ENCODE peak calls at places on chromosomes 7 and 10, in ten cellular contexts. S, L, Q, Z, W, Y, T, O, H and X are unnamed samples.

GRCh38 chr7:17939670-17940301 is 508 bp downstream of the SNX13 start:
- DNase-seq in S (peak), L (no peak), Q (peak), Z (no peak), W (peak), Y (peak), T (no peak), O (peak), H (peak), X (peak)

GRCh38 chr10:74103560-74104248 is 46.9 kb downstream of the AP3M1 start:
- DNase-seq in S (peak), L (no peak), Q (no peak), Z (no peak), W (no peak), Y (no peak), T (no peak), O (peak), H (peak), X (peak)

GRCh38 chr10:78776746-78777145 is 292.0 kb upstream of the ZMIZ1 start:
- DNase-seq in S (no peak), L (no peak), Q (peak), Z (no peak), W (no peak), Y (no peak), T (no peak), O (no peak), H (no peak), X (no peak)

GRCh38 chr10:93630609-93631320 is 18.4 kb downstream of the PDE6C start:
- DNase-seq in S (no peak), L (no peak), Q (no peak), Z (no peak), W (no peak), Y (no peak), T (no peak), O (no peak), H (no peak), X (no peak)

GRCh38 chr7:13327669-13328068 is 640.2 kb downstream of the ARL4A start:
- DNase-seq in S (no peak), L (peak), Q (no peak), Z (no peak), W (no peak), Y (no peak), T (peak), O (peak), H (no peak), X (no peak)

GRCh38 chr10:59126992-59127391 is 49.5 kb upstream of the PHYHIPL start:
- DNase-seq in S (no peak), L (no peak), Q (no peak), Z (no peak), W (no peak), Y (no peak), T (no peak), O (no peak), H (no peak), X (no peak)

GRCh38 chr7:39300276-39300675 is 265.9 kb upstream of the YAE1 start:
- DNase-seq in S (no peak), L (no peak), Q (peak), Z (no peak), W (no peak), Y (peak), T (no peak), O (no peak), H (no peak), X (no peak)

GRCh38 chr7:146654048-146654447 is 537.4 kb downstream of the CNTNAP2 start:
- DNase-seq in S (no peak), L (no peak), Q (no peak), Z (no peak), W (no peak), Y (no peak), T (no peak), O (no peak), H (no peak), X (no peak)

GRCh38 chr7:104530243-104530642 is 201.8 kb downstream of the LHFPL3 start:
- DNase-seq in S (no peak), L (no peak), Q (no peak), Z (no peak), W (no peak), Y (no peak), T (no peak), O (no peak), H (no peak), X (no peak)

GRCh38 chr7:140358024-140358770 is 40.1 kb downstream of the SLC37A3 start:
- DNase-seq in S (no peak), L (no peak), Q (no peak), Z (no peak), W (no peak), Y (no peak), T (no peak), O (no peak), H (no peak), X (no peak)

GRCh38 chr7:43265139-43265538 is 152.7 kb downstream of the HECW1 start:
- DNase-seq in S (no peak), L (no peak), Q (no peak), Z (no peak), W (no peak), Y (no peak), T (no peak), O (no peak), H (no peak), X (no peak)

GRCh38 chr7:129578829-129579228 is 32.7 kb upstream of the NRF1 start:
- DNase-seq in S (no peak), L (no peak), Q (no peak), Z (no peak), W (no peak), Y (no peak), T (no peak), O (no peak), H (no peak), X (no peak)

GRCh38 chr10:72010234-72010992 is 46.2 kb downstream of the CHST3 start:
- DNase-seq in S (no peak), L (no peak), Q (no peak), Z (no peak), W (no peak), Y (no peak), T (no peak), O (peak), H (no peak), X (no peak)

GRCh38 chr7:111752022-111752582 is 189.8 kb upstream of the IMMP2L start:
- DNase-seq in S (peak), L (no peak), Q (peak), Z (no peak), W (peak), Y (peak), T (no peak), O (peak), H (peak), X (peak)

GRCh38 chr7:138370956-138371355 is 89.1 kb upstream of the TRIM24 start:
- DNase-seq in S (no peak), L (no peak), Q (no peak), Z (no peak), W (no peak), Y (no peak), T (no peak), O (no peak), H (no peak), X (no peak)

GRCh38 chr7:36264123-36264916 is 111.3 kb downstream of the EEPD1 start:
- DNase-seq in S (peak), L (no peak), Q (peak), Z (no peak), W (no peak), Y (peak), T (no peak), O (peak), H (no peak), X (peak)

GRCh38 chr10:119667562-119668328 is 16.6 kb downstream of the BAG3 start:
- DNase-seq in S (no peak), L (peak), Q (no peak), Z (peak), W (peak), Y (peak), T (peak), O (peak), H (peak), X (no peak)

GRCh38 chr7:27101188-27101905 is 1.1 kb downstream of the HOXA2 start:
- DNase-seq in S (no peak), L (peak), Q (no peak), Z (no peak), W (no peak), Y (no peak), T (no peak), O (peak), H (no peak), X (no peak)

GRCh38 chr10:122525788-122526187 is 34.8 kb upstream of the DMBT1 start:
- DNase-seq in S (no peak), L (no peak), Q (no peak), Z (no peak), W (peak), Y (no peak), T (no peak), O (no peak), H (peak), X (no peak)

GRCh38 chr10:283916-284356 is 148.7 kb downstream of the ZMYND11 start:
- DNase-seq in S (no peak), L (no peak), Q (no peak), Z (no peak), W (no peak), Y (no peak), T (no peak), O (no peak), H (no peak), X (peak)

GRCh38 chr7:91512958-91513357 is 248.7 kb downstream of the FZD1 start:
- DNase-seq in S (no peak), L (peak), Q (no peak), Z (no peak), W (no peak), Y (no peak), T (no peak), O (peak), H (peak), X (no peak)

GRCh38 chr10:122591736-122592135 is 31.2 kb downstream of the DMBT1 start:
- DNase-seq in S (no peak), L (no peak), Q (no peak), Z (no peak), W (no peak), Y (no peak), T (no peak), O (no peak), H (no peak), X (no peak)

DNA sequence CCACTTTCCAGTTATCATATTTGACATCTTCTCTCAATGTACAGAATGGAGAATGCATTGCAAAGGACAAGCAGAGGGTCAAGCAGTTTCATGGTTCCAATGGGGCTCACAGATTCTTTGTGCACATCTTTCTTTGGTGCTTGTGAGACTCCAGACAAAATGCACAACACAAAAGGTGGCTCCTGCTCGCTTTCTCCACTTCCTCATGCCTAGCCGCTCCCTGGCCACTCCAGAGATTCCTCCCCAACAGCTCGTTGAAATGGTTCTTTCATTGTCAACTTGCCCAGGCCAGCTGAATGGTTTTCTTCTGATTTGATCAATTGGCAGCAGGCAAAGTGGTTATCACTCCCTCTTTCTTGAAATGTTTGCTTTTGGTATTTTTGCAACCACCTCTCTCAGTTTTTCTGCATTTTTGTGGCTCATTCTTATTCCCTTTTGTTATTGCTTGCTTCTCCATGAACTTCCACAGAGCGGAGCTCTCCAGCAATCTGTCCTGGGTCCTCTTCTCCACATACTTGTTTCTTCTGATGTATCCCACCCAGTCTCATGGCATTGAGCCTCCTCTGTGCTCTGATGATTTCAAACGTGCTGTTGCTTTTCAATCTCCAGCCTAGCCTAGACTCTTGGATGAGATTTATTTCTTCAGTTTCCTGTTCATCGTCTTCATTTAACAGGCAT is 507.8 kb upstream of the MKI67 start:
- DNase-seq in S (no peak), L (peak), Q (no peak), Z (no peak), W (peak), Y (no peak), T (no peak), O (no peak), H (no peak), X (no peak)
- TF ChIP-seq CTCF in S (no peak), L (no peak), Q (peak), Z (no peak), W (peak), Y (no peak), T (no peak), O (no peak), H (no peak), X (no peak)

GRCh38 chr7:123747620-123748141 is 1.1 kb downstream of the WASL start:
- DNase-seq in S (peak), L (peak), Q (peak), Z (peak), W (peak), Y (peak), T (peak), O (peak), H (peak), X (peak)
- TF ChIP-seq CTCF in S (no peak), L (no peak), Q (no peak), Z (no peak), W (no peak), Y (no peak), T (no peak), O (no peak), H (no peak), X (no peak)

DNA sequence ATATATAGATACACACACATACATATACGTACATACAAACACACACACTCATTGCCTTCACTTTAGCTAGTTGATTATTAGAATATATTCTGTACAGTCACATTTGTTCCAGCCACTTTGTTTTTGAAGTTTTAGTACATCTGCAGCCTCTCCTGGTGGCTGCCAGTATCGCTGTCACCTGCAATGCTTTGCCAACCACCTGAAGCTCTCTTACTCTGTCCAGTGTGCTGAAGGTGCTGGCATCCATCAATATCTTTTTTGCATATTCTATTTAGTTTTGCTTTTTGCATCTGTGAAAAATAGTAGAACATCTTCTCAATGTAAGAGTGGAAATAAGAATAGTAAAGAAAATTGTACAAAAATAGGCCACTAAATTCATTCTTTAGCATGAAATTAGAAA is 388.6 kb downstream of the EXOC4 start:
- DNase-seq in S (no peak), L (no peak), Q (no peak), Z (no peak), W (no peak), Y (no peak), T (no peak), O (no peak), H (no peak), X (no peak)
- TF ChIP-seq CTCF in S (no peak), L (no peak), Q (no peak), Z (no peak), W (no peak), Y (no peak), T (no peak), O (no peak), H (no peak), X (no peak)

DNA sequence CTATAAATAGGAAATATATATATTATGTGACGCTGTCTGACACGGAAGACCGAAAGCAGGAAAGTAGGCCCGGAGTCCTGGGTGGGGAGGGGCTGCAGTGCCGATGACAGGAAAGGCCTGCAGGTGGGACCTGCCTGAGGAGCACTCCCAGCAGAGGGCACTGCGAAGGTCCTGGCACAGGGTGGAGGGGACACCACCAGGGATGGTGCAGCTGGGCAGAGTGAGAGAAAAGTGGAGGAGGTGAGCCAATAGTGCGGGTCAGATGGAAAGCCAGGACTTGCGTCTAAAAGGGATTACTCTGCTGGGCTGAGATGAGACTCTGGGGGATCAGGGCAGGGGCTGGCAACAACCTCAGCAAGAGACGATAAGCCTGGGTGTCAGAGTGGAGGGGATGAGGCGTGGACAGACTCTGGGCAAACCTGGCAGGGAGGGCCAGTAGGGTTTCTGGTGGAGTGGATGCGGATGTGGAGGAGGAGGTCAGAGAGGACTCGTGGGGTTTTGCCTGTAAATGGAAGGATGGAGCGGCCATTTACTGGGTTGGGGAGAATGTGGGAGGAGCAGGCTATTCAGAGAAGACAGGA is 118.2 kb upstream of the ZNF746 start:
- DNase-seq in S (no peak), L (no peak), Q (no peak), Z (no peak), W (no peak), Y (no peak), T (no peak), O (no peak), H (no peak), X (no peak)
- TF ChIP-seq CTCF in S (no peak), L (no peak), Q (no peak), Z (no peak), W (no peak), Y (no peak), T (no peak), O (no peak), H (no peak), X (no peak)

GRCh38 chr10:89238956-89239713 is 12.4 kb downstream of the LIPA start:
- DNase-seq in S (no peak), L (no peak), Q (no peak), Z (no peak), W (peak), Y (no peak), T (no peak), O (no peak), H (no peak), X (no peak)
- TF ChIP-seq CTCF in S (no peak), L (no peak), Q (no peak), Z (no peak), W (no peak), Y (no peak), T (no peak), O (no peak), H (no peak), X (no peak)

GRCh38 chr10:43665054-43665453 is 16.4 kb upstream of the ZNF32 start:
- DNase-seq in S (no peak), L (no peak), Q (no peak), Z (no peak), W (no peak), Y (no peak), T (no peak), O (peak), H (no peak), X (no peak)

GRCh38 chr10:43666551-43666950 is 17.9 kb upstream of the ZNF32 start:
- DNase-seq in S (no peak), L (no peak), Q (no peak), Z (no peak), W (no peak), Y (no peak), T (no peak), O (no peak), H (no peak), X (no peak)

GRCh38 chr10:43667736-43668371 is 19.2 kb upstream of the ZNF32 start:
- DNase-seq in S (no peak), L (no peak), Q (no peak), Z (no peak), W (no peak), Y (no peak), T (no peak), O (no peak), H (no peak), X (no peak)

GRCh38 chr10:43671659-43672555 is 23.2 kb upstream of the ZNF32 start:
- DNase-seq in S (peak), L (peak), Q (peak), Z (peak), W (peak), Y (no peak), T (no peak), O (peak), H (peak), X (peak)

GRCh38 chr10:43667317-43667731 is 18.6 kb upstream of the ZNF32 start:
- DNase-seq in S (no peak), L (peak), Q (no peak), Z (no peak), W (no peak), Y (no peak), T (no peak), O (peak), H (peak), X (peak)
- TF ChIP-seq CTCF in S (no peak), L (peak), Q (peak), Z (peak), W (peak), Y (peak), T (peak), O (peak), H (peak), X (no peak)

GRCh38 chr10:132210766-132211165 is 24.0 kb downstream of the DPYSL4 start:
- DNase-seq in S (no peak), L (no peak), Q (no peak), Z (no peak), W (no peak), Y (no peak), T (no peak), O (no peak), H (no peak), X (no peak)
- TF ChIP-seq CTCF in S (no peak), L (no peak), Q (no peak), Z (no peak), W (no peak), Y (no peak), T (no peak), O (no peak), H (no peak), X (no peak)

DNA sequence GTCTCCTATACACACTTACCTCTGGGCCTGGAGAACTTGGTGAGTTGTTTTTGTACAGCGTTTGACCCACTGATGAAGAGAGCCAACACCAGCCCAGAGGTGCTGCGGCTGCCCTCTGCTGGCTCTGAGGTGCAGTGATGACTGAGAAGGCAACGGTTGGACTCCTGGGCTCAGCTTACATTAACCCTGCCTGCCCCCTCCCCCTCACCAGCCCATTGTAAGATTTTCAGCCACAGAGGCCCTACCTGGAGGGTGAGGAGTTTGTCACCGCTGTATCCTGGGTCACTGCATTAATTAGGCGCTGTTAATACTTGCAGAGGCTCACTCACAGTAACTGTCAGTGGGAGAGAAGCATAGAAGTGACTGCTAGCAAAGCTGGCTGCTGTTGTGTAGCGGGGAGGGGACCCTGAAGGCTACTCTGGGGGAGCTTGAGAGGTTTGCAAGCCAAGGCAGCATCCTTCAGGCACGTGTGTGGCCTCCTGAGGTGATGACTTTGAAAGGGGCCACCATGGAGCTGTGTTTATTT is 18.9 kb upstream of the ANKRD2 start:
- DNase-seq in S (peak), L (peak), Q (peak), Z (peak), W (peak), Y (no peak), T (no peak), O (peak), H (peak), X (peak)
- TF ChIP-seq CTCF in S (peak), L (peak), Q (peak), Z (peak), W (peak), Y (peak), T (peak), O (peak), H (peak), X (peak)

DNA sequence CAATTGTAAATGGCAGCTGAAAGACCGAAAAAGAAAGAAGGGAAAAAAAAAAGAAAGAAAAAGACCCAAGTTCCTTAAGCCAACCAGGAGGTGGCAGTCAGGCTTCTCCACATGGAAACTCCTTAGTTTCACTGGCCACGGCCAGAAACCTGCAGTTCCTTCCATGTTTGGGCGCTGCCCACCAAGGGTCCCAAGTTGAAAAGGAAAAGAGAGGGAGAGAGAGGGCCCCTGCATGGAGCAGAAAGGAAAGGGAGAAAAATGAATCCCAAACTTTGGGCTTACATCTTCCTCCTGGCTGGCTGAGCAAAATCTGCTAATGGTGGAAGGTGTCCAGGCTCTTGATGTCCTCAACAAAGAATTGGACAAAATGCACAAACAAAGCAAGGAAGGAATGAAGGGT is 31.8 kb upstream of the ABCA13 start:
- DNase-seq in S (no peak), L (no peak), Q (no peak), Z (no peak), W (no peak), Y (no peak), T (no peak), O (peak), H (peak), X (no peak)
- TF ChIP-seq CTCF in S (peak), L (peak), Q (no peak), Z (peak), W (peak), Y (no peak), T (peak), O (peak), H (peak), X (no peak)

GRCh38 chr10:32377458-32378370 is 30.8 kb upstream of the EPC1 start:
- DNase-seq in S (peak), L (peak), Q (no peak), Z (no peak), W (peak), Y (peak), T (no peak), O (peak), H (peak), X (no peak)
- TF ChIP-seq CTCF in S (peak), L (peak), Q (peak), Z (peak), W (peak), Y (no peak), T (peak), O (peak), H (peak), X (peak)